ENCODE peak calls at places on chromosomes 7 and 10, in ten cellular contexts. One of them, this sample, is unnamed.

GRCh38 chr7:142782922-142783900 is 12.4 kb downstream of the PRSS2 start:
- DNase-seq in lower leg skin: peak; percentile 86
- DNase-seq in thyroid gland: peak; percentile 94
- DNase-seq in suprapubic skin: peak; percentile 90
- DNase-seq in IMR-90: peak; percentile 89
- DNase-seq in stomach: peak; percentile 88
- DNase-seq in tibial nerve: peak; percentile 83
- DNase-seq in sigmoid colon: peak; percentile 90
- DNase-seq in right lobe of liver: peak; percentile 83
- DNase-seq in GM12891: peak; percentile 67
- DNase-seq in this sample: peak; percentile 92

GRCh38 chr7:86833360-86833759 is 189.7 kb downstream of the GRM3 start:
- DNase-seq in lower leg skin: no peak
- DNase-seq in thyroid gland: peak; percentile 18
- DNase-seq in suprapubic skin: no peak
- DNase-seq in IMR-90: no peak
- DNase-seq in stomach: no peak
- DNase-seq in tibial nerve: no peak
- DNase-seq in sigmoid colon: no peak
- DNase-seq in right lobe of liver: no peak
- DNase-seq in GM12891: no peak
- DNase-seq in this sample: no peak

GRCh38 chr10:75408911-75409885 is 7.6 kb upstream of the ZNF503 start:
- DNase-seq in lower leg skin: no peak
- DNase-seq in thyroid gland: peak; percentile 86
- DNase-seq in suprapubic skin: peak; percentile 88
- DNase-seq in IMR-90: no peak
- DNase-seq in stomach: peak; percentile 81
- DNase-seq in tibial nerve: peak; percentile 52
- DNase-seq in sigmoid colon: peak; percentile 87
- DNase-seq in right lobe of liver: peak; percentile 83
- DNase-seq in GM12891: peak; percentile 36
- DNase-seq in this sample: peak; percentile 47

GRCh38 chr7:136015638-136016037 is 38.5 kb upstream of the MTPN start:
- DNase-seq in lower leg skin: no peak
- DNase-seq in thyroid gland: no peak
- DNase-seq in suprapubic skin: no peak
- DNase-seq in IMR-90: no peak
- DNase-seq in stomach: no peak
- DNase-seq in tibial nerve: no peak
- DNase-seq in sigmoid colon: no peak
- DNase-seq in right lobe of liver: no peak
- DNase-seq in GM12891: no peak
- DNase-seq in this sample: no peak

GRCh38 chr10:21329995-21330627 is 195.4 kb downstream of the SKIDA1 start:
- DNase-seq in lower leg skin: no peak
- DNase-seq in thyroid gland: peak; percentile 48
- DNase-seq in suprapubic skin: no peak
- DNase-seq in IMR-90: peak; percentile 92
- DNase-seq in stomach: no peak
- DNase-seq in tibial nerve: no peak
- DNase-seq in sigmoid colon: no peak
- DNase-seq in right lobe of liver: no peak
- DNase-seq in GM12891: no peak
- DNase-seq in this sample: peak; percentile 13

GRCh38 chr10:104120061-104120460 is 1.9 kb upstream of the SFR1 start:
- DNase-seq in lower leg skin: no peak
- DNase-seq in thyroid gland: no peak
- DNase-seq in suprapubic skin: no peak
- DNase-seq in IMR-90: no peak
- DNase-seq in stomach: no peak
- DNase-seq in tibial nerve: no peak
- DNase-seq in sigmoid colon: no peak
- DNase-seq in right lobe of liver: no peak
- DNase-seq in GM12891: no peak
- DNase-seq in this sample: no peak

GRCh38 chr10:69056129-69056528 is 31.8 kb upstream of the SRGN start:
- DNase-seq in lower leg skin: no peak
- DNase-seq in thyroid gland: no peak
- DNase-seq in suprapubic skin: no peak
- DNase-seq in IMR-90: no peak
- DNase-seq in stomach: no peak
- DNase-seq in tibial nerve: no peak
- DNase-seq in sigmoid colon: no peak
- DNase-seq in right lobe of liver: peak; percentile 70
- DNase-seq in GM12891: no peak
- DNase-seq in this sample: no peak

GRCh38 chr7:116802784-116803183 is 59.6 kb upstream of the CAPZA2 start:
- DNase-seq in lower leg skin: no peak
- DNase-seq in thyroid gland: peak; percentile 19
- DNase-seq in suprapubic skin: no peak
- DNase-seq in IMR-90: peak; percentile 80
- DNase-seq in stomach: no peak
- DNase-seq in tibial nerve: peak; percentile 22
- DNase-seq in sigmoid colon: no peak
- DNase-seq in right lobe of liver: no peak
- DNase-seq in GM12891: peak; percentile 15
- DNase-seq in this sample: peak; percentile 31

GRCh38 chr10:111018021-111018420 is 58.8 kb upstream of the ADRA2A start:
- DNase-seq in lower leg skin: no peak
- DNase-seq in thyroid gland: no peak
- DNase-seq in suprapubic skin: no peak
- DNase-seq in IMR-90: peak; percentile 8
- DNase-seq in stomach: no peak
- DNase-seq in tibial nerve: no peak
- DNase-seq in sigmoid colon: no peak
- DNase-seq in right lobe of liver: no peak
- DNase-seq in GM12891: no peak
- DNase-seq in this sample: no peak

GRCh38 chr7:155431711-155432110 is 26.2 kb upstream of the EN2 start:
- DNase-seq in lower leg skin: no peak
- DNase-seq in thyroid gland: no peak
- DNase-seq in suprapubic skin: no peak
- DNase-seq in IMR-90: no peak
- DNase-seq in stomach: no peak
- DNase-seq in tibial nerve: no peak
- DNase-seq in sigmoid colon: no peak
- DNase-seq in right lobe of liver: peak; percentile 44
- DNase-seq in GM12891: no peak
- DNase-seq in this sample: no peak

GRCh38 chr7:151814400-151814914 is 62.5 kb downstream of the PRKAG2 start:
- DNase-seq in lower leg skin: no peak
- DNase-seq in thyroid gland: no peak
- DNase-seq in suprapubic skin: no peak
- DNase-seq in IMR-90: peak; percentile 6
- DNase-seq in stomach: no peak
- DNase-seq in tibial nerve: no peak
- DNase-seq in sigmoid colon: no peak
- DNase-seq in right lobe of liver: peak; percentile 47
- DNase-seq in GM12891: no peak
- DNase-seq in this sample: no peak

GRCh38 chr7:111650456-111650999 is 88.2 kb upstream of the IMMP2L start:
- DNase-seq in lower leg skin: peak; percentile 54
- DNase-seq in thyroid gland: no peak
- DNase-seq in suprapubic skin: no peak
- DNase-seq in IMR-90: peak; percentile 17
- DNase-seq in stomach: no peak
- DNase-seq in tibial nerve: no peak
- DNase-seq in sigmoid colon: no peak
- DNase-seq in right lobe of liver: no peak
- DNase-seq in GM12891: no peak
- DNase-seq in this sample: no peak

GRCh38 chr7:111050885-111051416 is 40.0 kb upstream of the LRRN3 start:
- DNase-seq in lower leg skin: no peak
- DNase-seq in thyroid gland: no peak
- DNase-seq in suprapubic skin: no peak
- DNase-seq in IMR-90: peak; percentile 4
- DNase-seq in stomach: no peak
- DNase-seq in tibial nerve: no peak
- DNase-seq in sigmoid colon: no peak
- DNase-seq in right lobe of liver: no peak
- DNase-seq in GM12891: no peak
- DNase-seq in this sample: no peak

GRCh38 chr7:1537631-1538412 is 7.3 kb downstream of the MAFK start:
- DNase-seq in lower leg skin: peak; percentile 85
- DNase-seq in thyroid gland: peak; percentile 61
- DNase-seq in suprapubic skin: peak; percentile 94
- DNase-seq in IMR-90: peak; percentile 97
- DNase-seq in stomach: peak; percentile 81
- DNase-seq in tibial nerve: peak; percentile 96
- DNase-seq in sigmoid colon: peak; percentile 96
- DNase-seq in right lobe of liver: peak; percentile 85
- DNase-seq in GM12891: no peak
- DNase-seq in this sample: peak; percentile 86

GRCh38 chr7:1536105-1536767 is 5.7 kb downstream of the MAFK start:
- DNase-seq in lower leg skin: no peak
- DNase-seq in thyroid gland: no peak
- DNase-seq in suprapubic skin: peak; percentile 68
- DNase-seq in IMR-90: no peak
- DNase-seq in stomach: no peak
- DNase-seq in tibial nerve: no peak
- DNase-seq in sigmoid colon: peak; percentile 66
- DNase-seq in right lobe of liver: no peak
- DNase-seq in GM12891: no peak
- DNase-seq in this sample: no peak

GRCh38 chr7:1535695-1536094 is 5.2 kb downstream of the MAFK start:
- DNase-seq in lower leg skin: no peak
- DNase-seq in thyroid gland: no peak
- DNase-seq in suprapubic skin: peak; percentile 68
- DNase-seq in IMR-90: no peak
- DNase-seq in stomach: no peak
- DNase-seq in tibial nerve: no peak
- DNase-seq in sigmoid colon: peak; percentile 67
- DNase-seq in right lobe of liver: no peak
- DNase-seq in GM12891: no peak
- DNase-seq in this sample: no peak

GRCh38 chr7:1538544-1539345 is 8.2 kb downstream of the MAFK start:
- DNase-seq in lower leg skin: no peak
- DNase-seq in thyroid gland: no peak
- DNase-seq in suprapubic skin: peak; percentile 77
- DNase-seq in IMR-90: no peak
- DNase-seq in stomach: no peak
- DNase-seq in tibial nerve: no peak
- DNase-seq in sigmoid colon: peak; percentile 75
- DNase-seq in right lobe of liver: no peak
- DNase-seq in GM12891: no peak
- DNase-seq in this sample: no peak

GRCh38 chr7:1536768-1537630 is 6.5 kb downstream of the MAFK start:
- DNase-seq in lower leg skin: peak; percentile 94
- DNase-seq in thyroid gland: peak; percentile 98
- DNase-seq in suprapubic skin: peak; percentile 97
- DNase-seq in IMR-90: peak; percentile 99
- DNase-seq in stomach: peak; percentile 96
- DNase-seq in tibial nerve: peak; percentile 94
- DNase-seq in sigmoid colon: peak; percentile 99
- DNase-seq in right lobe of liver: peak; percentile 93
- DNase-seq in GM12891: no peak
- DNase-seq in this sample: no peak
- TF ChIP-seq POLR2A in lower leg skin: no peak
- TF ChIP-seq POLR2A in thyroid gland: peak; percentile 83
- TF ChIP-seq POLR2A in suprapubic skin: peak; percentile 55
- TF ChIP-seq POLR2A in IMR-90: peak; percentile 94
- TF ChIP-seq POLR2A in stomach: no peak
- TF ChIP-seq POLR2A in tibial nerve: peak; percentile 35
- TF ChIP-seq POLR2A in sigmoid colon: peak; percentile 25
- TF ChIP-seq POLR2A in right lobe of liver: peak; percentile 80
- TF ChIP-seq POLR2A in GM12891: no peak
- TF ChIP-seq POLR2A in this sample: no peak

GRCh38 chr10:113882240-113882639 is 27.8 kb downstream of the NHLRC2 start:
- DNase-seq in lower leg skin: no peak
- DNase-seq in thyroid gland: no peak
- DNase-seq in suprapubic skin: no peak
- DNase-seq in IMR-90: no peak
- DNase-seq in stomach: no peak
- DNase-seq in tibial nerve: no peak
- DNase-seq in sigmoid colon: no peak
- DNase-seq in right lobe of liver: no peak
- DNase-seq in GM12891: no peak
- DNase-seq in this sample: no peak
- TF ChIP-seq POLR2A in lower leg skin: no peak
- TF ChIP-seq POLR2A in thyroid gland: no peak
- TF ChIP-seq POLR2A in suprapubic skin: no peak
- TF ChIP-seq POLR2A in IMR-90: no peak
- TF ChIP-seq POLR2A in stomach: no peak
- TF ChIP-seq POLR2A in tibial nerve: no peak
- TF ChIP-seq POLR2A in sigmoid colon: no peak
- TF ChIP-seq POLR2A in right lobe of liver: no peak
- TF ChIP-seq POLR2A in GM12891: no peak
- TF ChIP-seq POLR2A in this sample: no peak

GRCh38 chr7:106561657-106562411 is 99.1 kb downstream of the CCDC71L start:
- DNase-seq in lower leg skin: no peak
- DNase-seq in thyroid gland: no peak
- DNase-seq in suprapubic skin: no peak
- DNase-seq in IMR-90: no peak
- DNase-seq in stomach: no peak
- DNase-seq in tibial nerve: no peak
- DNase-seq in sigmoid colon: no peak
- DNase-seq in right lobe of liver: no peak
- DNase-seq in GM12891: no peak
- DNase-seq in this sample: no peak
- TF ChIP-seq POLR2A in lower leg skin: no peak
- TF ChIP-seq POLR2A in thyroid gland: no peak
- TF ChIP-seq POLR2A in suprapubic skin: no peak
- TF ChIP-seq POLR2A in IMR-90: no peak
- TF ChIP-seq POLR2A in stomach: no peak
- TF ChIP-seq POLR2A in tibial nerve: no peak
- TF ChIP-seq POLR2A in sigmoid colon: no peak
- TF ChIP-seq POLR2A in right lobe of liver: no peak
- TF ChIP-seq POLR2A in GM12891: no peak
- TF ChIP-seq POLR2A in this sample: no peak

DNA sequence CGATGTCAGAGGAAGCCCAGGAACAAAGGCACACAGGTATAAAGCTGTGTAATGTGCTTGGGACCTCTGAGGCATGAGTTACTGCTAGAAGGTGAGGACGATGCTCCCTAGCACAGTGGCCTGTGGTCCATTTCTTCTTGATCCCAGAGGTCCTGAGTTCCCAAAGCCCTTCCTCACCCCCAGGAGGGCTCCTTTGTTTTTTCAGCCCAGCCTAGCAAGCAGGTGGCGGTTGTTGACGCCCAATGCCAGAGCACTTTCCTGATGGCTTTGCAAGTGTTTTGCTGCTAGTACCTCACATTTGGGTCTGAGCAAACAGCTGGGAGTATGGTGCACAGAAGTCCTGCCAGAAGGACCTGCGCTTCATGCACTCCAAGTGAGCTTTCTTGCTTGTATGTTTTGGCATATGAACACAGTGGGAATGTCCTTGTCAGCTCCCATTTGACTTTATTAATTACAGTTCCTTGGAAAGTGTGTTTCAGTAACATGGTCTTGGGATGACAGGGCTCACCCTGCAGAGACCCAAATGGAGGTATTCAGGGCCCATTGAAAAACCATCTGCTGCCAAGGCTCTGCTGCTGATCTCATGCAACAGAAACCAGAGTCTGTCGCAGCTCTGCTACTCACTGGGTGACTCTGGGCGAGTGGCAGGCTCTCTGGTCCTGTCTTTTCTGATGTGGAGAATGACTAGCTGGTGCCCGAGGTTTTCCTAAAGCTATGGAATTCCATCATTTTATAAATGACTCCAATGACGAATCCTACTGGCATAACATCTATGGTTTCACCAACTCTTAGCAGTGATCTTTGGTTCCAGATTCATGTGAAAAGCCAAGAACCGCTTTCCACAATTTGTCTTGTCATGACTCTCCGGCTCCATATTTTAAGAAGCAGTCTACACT is 134.9 kb downstream of the ARID5B start:
- DNase-seq in lower leg skin: no peak
- DNase-seq in thyroid gland: no peak
- DNase-seq in suprapubic skin: no peak
- DNase-seq in IMR-90: no peak
- DNase-seq in stomach: no peak
- DNase-seq in tibial nerve: no peak
- DNase-seq in sigmoid colon: no peak
- DNase-seq in right lobe of liver: no peak
- DNase-seq in GM12891: no peak
- DNase-seq in this sample: no peak
- TF ChIP-seq POLR2A in lower leg skin: no peak
- TF ChIP-seq POLR2A in thyroid gland: no peak
- TF ChIP-seq POLR2A in suprapubic skin: no peak
- TF ChIP-seq POLR2A in IMR-90: no peak
- TF ChIP-seq POLR2A in stomach: no peak
- TF ChIP-seq POLR2A in tibial nerve: no peak
- TF ChIP-seq POLR2A in sigmoid colon: no peak
- TF ChIP-seq POLR2A in right lobe of liver: no peak
- TF ChIP-seq POLR2A in GM12891: no peak
- TF ChIP-seq POLR2A in this sample: no peak